ENCODE peak calls at places on chromosomes 6 and 20, in five cellular contexts. One of them, this sample, is unnamed.

GRCh38 chr20:4512891-4513550 is 208.7 kb upstream of the PRND start:
- DNase-seq in stimulated activated CD8-positive, alpha-beta memory T cell treated with anti-CD3 and anti-CD28 coated beads, Interleukin-4, amount 100 ng/mL, for 1 hour: no peak
- DNase-seq in activated naive CD4-positive, alpha-beta T cell: no peak
- DNase-seq in neuronal stem cell: no peak
- DNase-seq in SHP77: no peak
- DNase-seq in this sample: no peak

GRCh38 chr6:71290611-71291010 is 2.0 kb downstream of the OGFRL1 start:
- DNase-seq in stimulated activated CD8-positive, alpha-beta memory T cell treated with anti-CD3 and anti-CD28 coated beads, Interleukin-4, amount 100 ng/mL, for 1 hour: no peak
- DNase-seq in activated naive CD4-positive, alpha-beta T cell: no peak
- DNase-seq in neuronal stem cell: no peak
- DNase-seq in SHP77: no peak
- DNase-seq in this sample: no peak

GRCh38 chr6:47146426-47147174 is 104.5 kb upstream of the ADGRF1 start:
- DNase-seq in stimulated activated CD8-positive, alpha-beta memory T cell treated with anti-CD3 and anti-CD28 coated beads, Interleukin-4, amount 100 ng/mL, for 1 hour: no peak
- DNase-seq in activated naive CD4-positive, alpha-beta T cell: no peak
- DNase-seq in neuronal stem cell: no peak
- DNase-seq in SHP77: no peak
- DNase-seq in this sample: no peak

GRCh38 chr6:44079672-44080071 is 47.6 kb downstream of the MRPL14 start:
- DNase-seq in stimulated activated CD8-positive, alpha-beta memory T cell treated with anti-CD3 and anti-CD28 coated beads, Interleukin-4, amount 100 ng/mL, for 1 hour: no peak
- DNase-seq in activated naive CD4-positive, alpha-beta T cell: no peak
- DNase-seq in neuronal stem cell: no peak
- DNase-seq in SHP77: no peak
- DNase-seq in this sample: no peak

GRCh38 chr6:18178959-18179358 is 23.7 kb downstream of the KDM1B start:
- DNase-seq in stimulated activated CD8-positive, alpha-beta memory T cell treated with anti-CD3 and anti-CD28 coated beads, Interleukin-4, amount 100 ng/mL, for 1 hour: no peak
- DNase-seq in activated naive CD4-positive, alpha-beta T cell: no peak
- DNase-seq in neuronal stem cell: no peak
- DNase-seq in SHP77: no peak
- DNase-seq in this sample: no peak

GRCh38 chr6:36636687-36637418 is 41.7 kb upstream of the CDKN1A start:
- DNase-seq in stimulated activated CD8-positive, alpha-beta memory T cell treated with anti-CD3 and anti-CD28 coated beads, Interleukin-4, amount 100 ng/mL, for 1 hour: no peak
- DNase-seq in activated naive CD4-positive, alpha-beta T cell: no peak
- DNase-seq in neuronal stem cell: no peak
- DNase-seq in SHP77: no peak
- DNase-seq in this sample: no peak

GRCh38 chr6:161434921-161435411 is 161.1 kb upstream of the AGPAT4 start:
- DNase-seq in stimulated activated CD8-positive, alpha-beta memory T cell treated with anti-CD3 and anti-CD28 coated beads, Interleukin-4, amount 100 ng/mL, for 1 hour: no peak
- DNase-seq in activated naive CD4-positive, alpha-beta T cell: no peak
- DNase-seq in neuronal stem cell: no peak
- DNase-seq in SHP77: no peak
- DNase-seq in this sample: no peak

GRCh38 chr6:39961178-39961577 is 26.9 kb upstream of the MOCS1 start:
- DNase-seq in stimulated activated CD8-positive, alpha-beta memory T cell treated with anti-CD3 and anti-CD28 coated beads, Interleukin-4, amount 100 ng/mL, for 1 hour: no peak
- DNase-seq in activated naive CD4-positive, alpha-beta T cell: no peak
- DNase-seq in neuronal stem cell: no peak
- DNase-seq in SHP77: no peak
- DNase-seq in this sample: no peak

GRCh38 chr20:33915726-33916331 is 77.9 kb upstream of the RALY start:
- DNase-seq in stimulated activated CD8-positive, alpha-beta memory T cell treated with anti-CD3 and anti-CD28 coated beads, Interleukin-4, amount 100 ng/mL, for 1 hour: peak; percentile 35
- DNase-seq in activated naive CD4-positive, alpha-beta T cell: peak; percentile 29
- DNase-seq in neuronal stem cell: no peak
- DNase-seq in SHP77: no peak
- DNase-seq in this sample: peak; percentile 59

GRCh38 chr20:63105211-63106107 is 98.7 kb upstream of the BHLHE23 start:
- DNase-seq in stimulated activated CD8-positive, alpha-beta memory T cell treated with anti-CD3 and anti-CD28 coated beads, Interleukin-4, amount 100 ng/mL, for 1 hour: no peak
- DNase-seq in activated naive CD4-positive, alpha-beta T cell: no peak
- DNase-seq in neuronal stem cell: no peak
- DNase-seq in SHP77: peak; percentile 60
- DNase-seq in this sample: no peak

GRCh38 chr6:27726620-27727023 is 185.6 kb downstream of the OR2B2 start:
- DNase-seq in stimulated activated CD8-positive, alpha-beta memory T cell treated with anti-CD3 and anti-CD28 coated beads, Interleukin-4, amount 100 ng/mL, for 1 hour: no peak
- DNase-seq in activated naive CD4-positive, alpha-beta T cell: no peak
- DNase-seq in neuronal stem cell: no peak
- DNase-seq in SHP77: no peak
- DNase-seq in this sample: peak; percentile 46

GRCh38 chr20:50020283-50020682 is 37.5 kb downstream of the SNAI1 start:
- DNase-seq in stimulated activated CD8-positive, alpha-beta memory T cell treated with anti-CD3 and anti-CD28 coated beads, Interleukin-4, amount 100 ng/mL, for 1 hour: no peak
- DNase-seq in activated naive CD4-positive, alpha-beta T cell: no peak
- DNase-seq in neuronal stem cell: no peak
- DNase-seq in SHP77: no peak
- DNase-seq in this sample: no peak

GRCh38 chr6:168785720-168786511 is 344.9 kb downstream of the SMOC2 start:
- DNase-seq in stimulated activated CD8-positive, alpha-beta memory T cell treated with anti-CD3 and anti-CD28 coated beads, Interleukin-4, amount 100 ng/mL, for 1 hour: no peak
- DNase-seq in activated naive CD4-positive, alpha-beta T cell: no peak
- DNase-seq in neuronal stem cell: no peak
- DNase-seq in SHP77: no peak
- DNase-seq in this sample: no peak

GRCh38 chr6:38420207-38420606 is 219.5 kb downstream of the BTBD9 start:
- DNase-seq in stimulated activated CD8-positive, alpha-beta memory T cell treated with anti-CD3 and anti-CD28 coated beads, Interleukin-4, amount 100 ng/mL, for 1 hour: no peak
- DNase-seq in activated naive CD4-positive, alpha-beta T cell: no peak
- DNase-seq in neuronal stem cell: no peak
- DNase-seq in SHP77: no peak
- DNase-seq in this sample: no peak

GRCh38 chr6:112636650-112637260 is 289.6 kb downstream of the RFPL4B start:
- DNase-seq in stimulated activated CD8-positive, alpha-beta memory T cell treated with anti-CD3 and anti-CD28 coated beads, Interleukin-4, amount 100 ng/mL, for 1 hour: no peak
- DNase-seq in activated naive CD4-positive, alpha-beta T cell: no peak
- DNase-seq in neuronal stem cell: no peak
- DNase-seq in SHP77: no peak
- DNase-seq in this sample: no peak